ENCODE peak calls at places on chromosomes 11 and 22, in nine cellular contexts. One of them, this sample, is unnamed.

GRCh38 chr11:9138612-9139579 is 47.5 kb upstream of the SCUBE2 start:
- DNase-seq in bronchial epithelial cell: peak
- DNase-seq in CD4-positive, alpha-beta T cell: no peak
- DNase-seq in Peyer's patch: no peak
- DNase-seq in prostate gland: peak
- DNase-seq in AG04450: peak
- DNase-seq in RWPE1: peak
- DNase-seq in ovary: peak
- DNase-seq in cardiac muscle cell: peak
- DNase-seq in this sample: no peak

GRCh38 chr11:61141601-61142028 is 19.6 kb downstream of the VPS37C start:
- DNase-seq in bronchial epithelial cell: no peak
- DNase-seq in cardiac muscle cell: no peak
- DNase-seq in Peyer's patch: peak
- DNase-seq in CD4-positive, alpha-beta T cell: no peak
- DNase-seq in ovary: no peak
- DNase-seq in RWPE1: no peak
- DNase-seq in AG04450: no peak
- DNase-seq in prostate gland: peak
- DNase-seq in this sample: no peak

GRCh38 chr11:6124245-6124644 is 16.8 kb downstream of the OR56B4 start:
- DNase-seq in RWPE1: no peak
- DNase-seq in AG04450: no peak
- DNase-seq in ovary: no peak
- DNase-seq in bronchial epithelial cell: no peak
- DNase-seq in Peyer's patch: no peak
- DNase-seq in CD4-positive, alpha-beta T cell: no peak
- DNase-seq in cardiac muscle cell: no peak
- DNase-seq in prostate gland: no peak
- DNase-seq in this sample: no peak

GRCh38 chr22:33116846-33117547 is 58.8 kb upstream of the SYN3 start:
- DNase-seq in cardiac muscle cell: no peak
- DNase-seq in CD4-positive, alpha-beta T cell: no peak
- DNase-seq in RWPE1: peak
- DNase-seq in AG04450: no peak
- DNase-seq in Peyer's patch: no peak
- DNase-seq in bronchial epithelial cell: peak
- DNase-seq in ovary: no peak
- DNase-seq in prostate gland: no peak
- DNase-seq in this sample: no peak

GRCh38 chr11:14980854-14981253 is 8.7 kb upstream of the CALCA start:
- DNase-seq in prostate gland: no peak
- DNase-seq in Peyer's patch: no peak
- DNase-seq in CD4-positive, alpha-beta T cell: no peak
- DNase-seq in bronchial epithelial cell: peak
- DNase-seq in AG04450: no peak
- DNase-seq in ovary: no peak
- DNase-seq in RWPE1: no peak
- DNase-seq in cardiac muscle cell: peak
- DNase-seq in this sample: no peak

GRCh38 chr22:44500623-44501022 is 2.6 kb upstream of the RTL6 start:
- DNase-seq in Peyer's patch: no peak
- DNase-seq in CD4-positive, alpha-beta T cell: no peak
- DNase-seq in AG04450: no peak
- DNase-seq in cardiac muscle cell: no peak
- DNase-seq in prostate gland: no peak
- DNase-seq in ovary: no peak
- DNase-seq in RWPE1: no peak
- DNase-seq in bronchial epithelial cell: no peak
- DNase-seq in this sample: no peak

GRCh38 chr11:119179983-119180382 is 5.3 kb upstream of the NHERF4 start:
- DNase-seq in RWPE1: no peak
- DNase-seq in AG04450: no peak
- DNase-seq in Peyer's patch: no peak
- DNase-seq in prostate gland: no peak
- DNase-seq in CD4-positive, alpha-beta T cell: no peak
- DNase-seq in bronchial epithelial cell: no peak
- DNase-seq in ovary: no peak
- DNase-seq in cardiac muscle cell: no peak
- DNase-seq in this sample: no peak

GRCh38 chr11:9562716-9563115 is 10.8 kb upstream of the WEE1 start:
- DNase-seq in AG04450: no peak
- DNase-seq in cardiac muscle cell: no peak
- DNase-seq in CD4-positive, alpha-beta T cell: no peak
- DNase-seq in prostate gland: no peak
- DNase-seq in ovary: no peak
- DNase-seq in RWPE1: no peak
- DNase-seq in bronchial epithelial cell: peak
- DNase-seq in Peyer's patch: no peak
- DNase-seq in this sample: no peak

GRCh38 chr22:35172452-35172851 is 84.8 kb upstream of the HMGXB4 start:
- DNase-seq in Peyer's patch: no peak
- DNase-seq in prostate gland: no peak
- DNase-seq in ovary: no peak
- DNase-seq in cardiac muscle cell: no peak
- DNase-seq in CD4-positive, alpha-beta T cell: no peak
- DNase-seq in RWPE1: no peak
- DNase-seq in AG04450: no peak
- DNase-seq in bronchial epithelial cell: no peak
- DNase-seq in this sample: no peak

GRCh38 chr11:69449320-69450063 is 32.0 kb upstream of the LINC01488 start:
- DNase-seq in ovary: no peak
- DNase-seq in CD4-positive, alpha-beta T cell: no peak
- DNase-seq in RWPE1: no peak
- DNase-seq in AG04450: no peak
- DNase-seq in cardiac muscle cell: peak
- DNase-seq in bronchial epithelial cell: no peak
- DNase-seq in prostate gland: no peak
- DNase-seq in Peyer's patch: no peak
- DNase-seq in this sample: no peak

GRCh38 chr11:121321614-121322243 is 29.2 kb downstream of the SC5D start:
- DNase-seq in AG04450: no peak
- DNase-seq in prostate gland: peak
- DNase-seq in bronchial epithelial cell: peak
- DNase-seq in CD4-positive, alpha-beta T cell: peak
- DNase-seq in cardiac muscle cell: peak
- DNase-seq in ovary: no peak
- DNase-seq in RWPE1: peak
- DNase-seq in Peyer's patch: peak
- DNase-seq in this sample: peak

GRCh38 chr11:104332110-104332509 is 168.2 kb upstream of the PDGFD start:
- DNase-seq in ovary: no peak
- DNase-seq in bronchial epithelial cell: no peak
- DNase-seq in Peyer's patch: no peak
- DNase-seq in cardiac muscle cell: no peak
- DNase-seq in RWPE1: no peak
- DNase-seq in AG04450: no peak
- DNase-seq in CD4-positive, alpha-beta T cell: no peak
- DNase-seq in prostate gland: no peak
- DNase-seq in this sample: peak

GRCh38 chr11:125364085-125364822 is 131.8 kb downstream of the FEZ1 start:
- DNase-seq in CD4-positive, alpha-beta T cell: no peak
- DNase-seq in bronchial epithelial cell: peak
- DNase-seq in Peyer's patch: no peak
- DNase-seq in AG04450: no peak
- DNase-seq in cardiac muscle cell: peak
- DNase-seq in RWPE1: no peak
- DNase-seq in prostate gland: no peak
- DNase-seq in ovary: no peak
- DNase-seq in this sample: no peak
- TF ChIP-seq CTCF in CD4-positive, alpha-beta T cell: no peak
- TF ChIP-seq CTCF in bronchial epithelial cell: no peak
- TF ChIP-seq CTCF in Peyer's patch: no peak
- TF ChIP-seq CTCF in AG04450: peak
- TF ChIP-seq CTCF in cardiac muscle cell: no peak
- TF ChIP-seq CTCF in RWPE1: no peak
- TF ChIP-seq CTCF in prostate gland: no peak
- TF ChIP-seq CTCF in ovary: no peak
- TF ChIP-seq CTCF in this sample: no peak

DNA sequence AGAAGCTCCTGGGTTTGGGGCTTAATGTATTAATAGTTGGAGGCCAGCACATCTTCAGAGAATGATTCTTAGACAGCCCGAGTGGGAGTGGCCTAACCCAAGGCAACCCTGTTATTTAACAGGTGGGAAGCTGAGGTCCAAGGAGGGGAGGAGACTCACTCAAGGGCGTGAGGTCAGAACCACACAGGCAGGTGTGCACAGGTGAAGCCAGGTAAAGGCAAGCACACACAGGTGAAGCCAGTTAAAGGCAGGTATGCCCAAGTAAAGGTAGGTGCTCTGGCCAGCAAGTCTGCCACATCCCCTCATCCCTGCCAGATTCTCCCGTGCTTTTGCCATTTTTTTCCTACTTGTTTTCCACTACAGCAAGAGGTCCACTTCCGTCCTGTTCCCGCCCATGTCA is 2.9 kb upstream of the SHANK2 start:
- DNase-seq in CD4-positive, alpha-beta T cell: no peak
- DNase-seq in ovary: no peak
- DNase-seq in bronchial epithelial cell: peak
- DNase-seq in prostate gland: no peak
- DNase-seq in Peyer's patch: no peak
- DNase-seq in RWPE1: no peak
- DNase-seq in cardiac muscle cell: no peak
- DNase-seq in AG04450: no peak
- DNase-seq in this sample: peak
- TF ChIP-seq CTCF in CD4-positive, alpha-beta T cell: no peak
- TF ChIP-seq CTCF in ovary: no peak
- TF ChIP-seq CTCF in bronchial epithelial cell: no peak
- TF ChIP-seq CTCF in prostate gland: no peak
- TF ChIP-seq CTCF in Peyer's patch: no peak
- TF ChIP-seq CTCF in RWPE1: no peak
- TF ChIP-seq CTCF in cardiac muscle cell: no peak
- TF ChIP-seq CTCF in AG04450: no peak
- TF ChIP-seq CTCF in this sample: no peak

GRCh38 chr11:94322501-94322900 is 18.1 kb downstream of the IZUMO1R start:
- DNase-seq in ovary: no peak
- DNase-seq in RWPE1: no peak
- DNase-seq in Peyer's patch: no peak
- DNase-seq in AG04450: no peak
- DNase-seq in cardiac muscle cell: no peak
- DNase-seq in bronchial epithelial cell: no peak
- DNase-seq in prostate gland: no peak
- DNase-seq in CD4-positive, alpha-beta T cell: no peak
- DNase-seq in this sample: no peak

GRCh38 chr11:94329501-94329900 is 25.1 kb downstream of the IZUMO1R start:
- DNase-seq in ovary: no peak
- DNase-seq in RWPE1: no peak
- DNase-seq in bronchial epithelial cell: no peak
- DNase-seq in CD4-positive, alpha-beta T cell: no peak
- DNase-seq in Peyer's patch: no peak
- DNase-seq in cardiac muscle cell: no peak
- DNase-seq in AG04450: no peak
- DNase-seq in prostate gland: no peak
- DNase-seq in this sample: no peak

GRCh38 chr11:94328587-94329080 is 24.3 kb downstream of the IZUMO1R start:
- DNase-seq in ovary: no peak
- DNase-seq in CD4-positive, alpha-beta T cell: no peak
- DNase-seq in Peyer's patch: no peak
- DNase-seq in RWPE1: no peak
- DNase-seq in cardiac muscle cell: no peak
- DNase-seq in AG04450: no peak
- DNase-seq in prostate gland: no peak
- DNase-seq in bronchial epithelial cell: no peak
- DNase-seq in this sample: no peak

GRCh38 chr11:94326947-94327346 is 22.6 kb downstream of the IZUMO1R start:
- DNase-seq in ovary: no peak
- DNase-seq in AG04450: no peak
- DNase-seq in prostate gland: no peak
- DNase-seq in bronchial epithelial cell: no peak
- DNase-seq in cardiac muscle cell: no peak
- DNase-seq in CD4-positive, alpha-beta T cell: no peak
- DNase-seq in RWPE1: no peak
- DNase-seq in Peyer's patch: no peak
- DNase-seq in this sample: no peak

GRCh38 chr11:94325681-94326080 is 21.3 kb downstream of the IZUMO1R start:
- DNase-seq in AG04450: no peak
- DNase-seq in cardiac muscle cell: peak
- DNase-seq in Peyer's patch: no peak
- DNase-seq in ovary: no peak
- DNase-seq in RWPE1: no peak
- DNase-seq in prostate gland: no peak
- DNase-seq in bronchial epithelial cell: peak
- DNase-seq in CD4-positive, alpha-beta T cell: peak
- DNase-seq in this sample: peak
- TF ChIP-seq CTCF in AG04450: peak
- TF ChIP-seq CTCF in cardiac muscle cell: peak
- TF ChIP-seq CTCF in Peyer's patch: peak
- TF ChIP-seq CTCF in ovary: no peak
- TF ChIP-seq CTCF in RWPE1: no peak
- TF ChIP-seq CTCF in prostate gland: no peak
- TF ChIP-seq CTCF in bronchial epithelial cell: peak
- TF ChIP-seq CTCF in CD4-positive, alpha-beta T cell: peak
- TF ChIP-seq CTCF in this sample: peak

DNA sequence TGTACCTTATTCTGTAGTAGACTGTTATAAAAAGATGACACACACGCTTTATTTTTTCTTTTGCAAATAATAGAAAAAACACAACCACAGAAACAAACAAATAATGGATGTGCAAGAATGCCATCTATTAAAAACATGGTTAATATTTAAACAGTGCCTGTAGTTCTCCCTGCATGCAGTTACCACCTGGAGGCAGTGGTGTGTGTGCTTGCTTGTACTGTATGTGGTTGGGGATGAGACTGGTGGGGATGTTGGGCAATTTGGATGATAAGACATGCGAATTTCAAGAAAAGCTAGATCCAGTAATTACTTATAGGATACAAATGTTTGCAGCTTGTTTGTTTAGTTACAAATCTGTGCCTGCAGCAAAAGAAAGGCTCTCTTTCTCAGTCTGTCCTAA is 3.6 kb downstream of the C11orf87 start:
- DNase-seq in CD4-positive, alpha-beta T cell: no peak
- DNase-seq in ovary: no peak
- DNase-seq in Peyer's patch: no peak
- DNase-seq in bronchial epithelial cell: no peak
- DNase-seq in prostate gland: no peak
- DNase-seq in AG04450: no peak
- DNase-seq in RWPE1: no peak
- DNase-seq in cardiac muscle cell: no peak
- DNase-seq in this sample: no peak
- TF ChIP-seq CTCF in CD4-positive, alpha-beta T cell: no peak
- TF ChIP-seq CTCF in ovary: no peak
- TF ChIP-seq CTCF in Peyer's patch: no peak
- TF ChIP-seq CTCF in bronchial epithelial cell: no peak
- TF ChIP-seq CTCF in prostate gland: no peak
- TF ChIP-seq CTCF in AG04450: peak
- TF ChIP-seq CTCF in RWPE1: no peak
- TF ChIP-seq CTCF in cardiac muscle cell: peak
- TF ChIP-seq CTCF in this sample: no peak

DNA sequence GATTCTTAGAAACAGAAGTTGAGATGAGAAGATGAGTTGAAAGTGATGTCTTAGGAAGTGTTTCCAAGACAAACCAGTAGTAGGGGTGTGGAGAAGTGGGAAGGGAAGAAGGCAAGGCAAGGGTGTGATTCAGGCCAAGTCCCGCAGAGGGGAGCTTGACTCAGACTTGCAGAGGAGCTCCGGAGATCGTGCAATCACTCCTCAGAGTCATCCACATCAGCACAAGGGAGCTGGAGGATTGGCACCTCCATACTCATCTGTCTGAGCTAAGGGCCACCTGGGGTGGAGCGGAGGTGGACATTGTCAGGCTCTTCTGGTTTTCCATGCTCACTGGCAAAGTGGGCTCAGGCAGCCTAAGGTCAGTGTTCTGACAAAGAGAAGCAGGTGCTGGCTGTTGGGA is 44.4 kb downstream of the CHRDL2 start:
- DNase-seq in CD4-positive, alpha-beta T cell: no peak
- DNase-seq in bronchial epithelial cell: peak
- DNase-seq in prostate gland: no peak
- DNase-seq in AG04450: no peak
- DNase-seq in cardiac muscle cell: peak
- DNase-seq in Peyer's patch: no peak
- DNase-seq in ovary: no peak
- DNase-seq in RWPE1: no peak
- DNase-seq in this sample: no peak
- TF ChIP-seq CTCF in CD4-positive, alpha-beta T cell: no peak
- TF ChIP-seq CTCF in bronchial epithelial cell: no peak
- TF ChIP-seq CTCF in prostate gland: no peak
- TF ChIP-seq CTCF in AG04450: no peak
- TF ChIP-seq CTCF in cardiac muscle cell: peak
- TF ChIP-seq CTCF in Peyer's patch: no peak
- TF ChIP-seq CTCF in ovary: no peak
- TF ChIP-seq CTCF in RWPE1: no peak
- TF ChIP-seq CTCF in this sample: no peak